ENCODE peak calls at places on chromosomes 6 and 20, in four cellular contexts. V, L, P and I are unnamed samples.

GRCh38 chr6:112282217-112282616 is 27.9 kb upstream of the LAMA4 start:
- DNase-seq in L (no peak), V (peak; percentile 16), P (peak; percentile 84), I (peak; percentile 68)

GRCh38 chr6:163066200-163066599 is 338.4 kb downstream of the PACRG start:
- DNase-seq in V (no peak), L (no peak), P (no peak), I (no peak)

GRCh38 chr6:34151321-34152041 is 5.6 kb upstream of the GRM4 start:
- DNase-seq in P (no peak), L (no peak), V (peak; percentile 71), I (no peak)

GRCh38 chr20:57329608-57330221 is at the start of gene SPO11:
- DNase-seq in V (peak; percentile 76), P (no peak), L (no peak), I (no peak)

GRCh38 chr6:163356324-163356723 is 58.2 kb upstream of the QKI start:
- DNase-seq in V (peak; percentile 34), L (no peak), P (no peak), I (no peak)

GRCh38 chr20:53773792-53774371 is 180.2 kb upstream of the ZNF217 start:
- DNase-seq in P (no peak), V (no peak), L (no peak), I (no peak)

GRCh38 chr6:25038992-25039391 is 103.2 kb upstream of the RIPOR2 start:
- DNase-seq in V (no peak), L (no peak), P (no peak), I (no peak)

GRCh38 chr6:144990768-144991167 is 705.6 kb downstream of the UTRN start:
- DNase-seq in P (no peak), V (no peak), L (no peak), I (no peak)

GRCh38 chr6:12555267-12555666 is 161.3 kb upstream of the PHACTR1 start:
- DNase-seq in V (no peak), L (no peak), P (no peak), I (no peak)

GRCh38 chr6:139330841-139331500 is 39.2 kb upstream of the TXLNB start:
- DNase-seq in P (no peak), V (no peak), L (no peak), I (no peak)

GRCh38 chr6:30647802-30648460 is 998 bp downstream of the C6orf136 start:
- DNase-seq in P (no peak), L (no peak), V (no peak), I (no peak)

GRCh38 chr6:153092082-153093013 is 38.7 kb downstream of the RGS17 start:
- DNase-seq in V (no peak), P (no peak), L (no peak), I (no peak)

GRCh38 chr20:50844430-50845100 is 49.7 kb downstream of the BCAS4 start:
- DNase-seq in V (no peak), L (peak; percentile 48), P (no peak), I (no peak)

GRCh38 chr20:57211949-57212889 is 54.2 kb downstream of the BMP7 start:
- DNase-seq in P (peak; percentile 27), V (peak; percentile 62), L (peak; percentile 15), I (no peak)

GRCh38 chr6:34919651-34920050 is 30.6 kb downstream of the ANKS1A start:
- DNase-seq in V (no peak), P (no peak), L (no peak), I (no peak)

GRCh38 chr6:28165566-28165965 is 23.9 kb downstream of the ZKSCAN8 start:
- DNase-seq in P (no peak), L (no peak), V (no peak), I (no peak)

GRCh38 chr6:153790048-153790447 is 249.0 kb upstream of the OPRM1 start:
- DNase-seq in L (peak; percentile 9), P (peak; percentile 17), V (peak; percentile 12), I (no peak)

GRCh38 chr20:47205577-47206123 is 150.8 kb downstream of the ZMYND8 start:
- DNase-seq in P (peak; percentile 46), L (no peak), V (peak; percentile 78), I (no peak)

GRCh38 chr6:131762984-131763383 is 44.8 kb upstream of the ENPP1 start:
- DNase-seq in V (no peak), P (no peak), L (no peak), I (no peak)

GRCh38 chr6:70590387-70590786 is 23.7 kb downstream of the SDHAF4 start:
- DNase-seq in P (no peak), L (no peak), V (no peak), I (no peak)

GRCh38 chr6:116682334-116682712 is 1.3 kb downstream of the KPNA5 start:
- DNase-seq in P (no peak), V (no peak), L (no peak), I (peak; percentile 49)

GRCh38 chr20:45218133-45218532 is 3.0 kb upstream of the SEMG2 start:
- DNase-seq in L (no peak), V (no peak), P (no peak), I (no peak)